ENCODE peak calls at places on chromosomes 11 and 22, in ten cellular contexts. One of them, this sample, is unnamed.

GRCh38 chr22:30969532-30970355 is 679 bp downstream of the TUG1 start:
- DNase-seq in MM.1S: peak
- DNase-seq in A549: peak
- DNase-seq in CD14-positive monocyte: peak
- DNase-seq in esophagus squamous epithelium: no peak
- DNase-seq in neural progenitor cell: no peak
- DNase-seq in right lobe of liver: no peak
- DNase-seq in upper lobe of right lung: no peak
- DNase-seq in mucosa of descending colon: peak
- DNase-seq in fibroblast of mammary gland: peak
- DNase-seq in this sample: no peak

GRCh38 chr22:45503816-45504702 is 1.4 kb downstream of the FBLN1 start:
- DNase-seq in neural progenitor cell: peak
- DNase-seq in mucosa of descending colon: no peak
- DNase-seq in upper lobe of right lung: no peak
- DNase-seq in right lobe of liver: no peak
- DNase-seq in A549: no peak
- DNase-seq in MM.1S: no peak
- DNase-seq in esophagus squamous epithelium: no peak
- DNase-seq in CD14-positive monocyte: no peak
- DNase-seq in fibroblast of mammary gland: peak
- DNase-seq in this sample: no peak

GRCh38 chr11:93663021-93663420 is 1.5 kb downstream of the CEP295 start:
- DNase-seq in esophagus squamous epithelium: no peak
- DNase-seq in A549: no peak
- DNase-seq in MM.1S: no peak
- DNase-seq in upper lobe of right lung: no peak
- DNase-seq in mucosa of descending colon: no peak
- DNase-seq in right lobe of liver: no peak
- DNase-seq in neural progenitor cell: peak
- DNase-seq in CD14-positive monocyte: no peak
- DNase-seq in fibroblast of mammary gland: no peak
- DNase-seq in this sample: no peak

GRCh38 chr11:72787262-72788104 is 6.4 kb downstream of the STARD10 start:
- DNase-seq in mucosa of descending colon: peak
- DNase-seq in CD14-positive monocyte: peak
- DNase-seq in A549: peak
- DNase-seq in upper lobe of right lung: no peak
- DNase-seq in MM.1S: no peak
- DNase-seq in right lobe of liver: peak
- DNase-seq in neural progenitor cell: peak
- DNase-seq in fibroblast of mammary gland: no peak
- DNase-seq in esophagus squamous epithelium: no peak
- DNase-seq in this sample: peak

GRCh38 chr11:60360621-60361020 is 17.7 kb upstream of the MS4A7 start:
- DNase-seq in right lobe of liver: no peak
- DNase-seq in mucosa of descending colon: no peak
- DNase-seq in fibroblast of mammary gland: no peak
- DNase-seq in MM.1S: no peak
- DNase-seq in upper lobe of right lung: no peak
- DNase-seq in CD14-positive monocyte: no peak
- DNase-seq in neural progenitor cell: no peak
- DNase-seq in esophagus squamous epithelium: no peak
- DNase-seq in A549: no peak
- DNase-seq in this sample: no peak

GRCh38 chr11:608751-609354 is 6.9 kb downstream of the IRF7 start:
- DNase-seq in CD14-positive monocyte: peak
- DNase-seq in A549: no peak
- DNase-seq in esophagus squamous epithelium: no peak
- DNase-seq in right lobe of liver: peak
- DNase-seq in mucosa of descending colon: no peak
- DNase-seq in MM.1S: no peak
- DNase-seq in upper lobe of right lung: peak
- DNase-seq in neural progenitor cell: no peak
- DNase-seq in fibroblast of mammary gland: no peak
- DNase-seq in this sample: no peak

GRCh38 chr22:40263191-40263590 is 83.1 kb upstream of the ADSL start:
- DNase-seq in mucosa of descending colon: no peak
- DNase-seq in MM.1S: no peak
- DNase-seq in neural progenitor cell: no peak
- DNase-seq in CD14-positive monocyte: no peak
- DNase-seq in A549: no peak
- DNase-seq in fibroblast of mammary gland: no peak
- DNase-seq in upper lobe of right lung: no peak
- DNase-seq in right lobe of liver: no peak
- DNase-seq in esophagus squamous epithelium: no peak
- DNase-seq in this sample: no peak

GRCh38 chr22:20014526-20015186 is 2.0 kb downstream of the ARVCF start:
- DNase-seq in CD14-positive monocyte: no peak
- DNase-seq in right lobe of liver: peak
- DNase-seq in neural progenitor cell: no peak
- DNase-seq in A549: no peak
- DNase-seq in MM.1S: no peak
- DNase-seq in esophagus squamous epithelium: no peak
- DNase-seq in mucosa of descending colon: peak
- DNase-seq in fibroblast of mammary gland: no peak
- DNase-seq in upper lobe of right lung: no peak
- DNase-seq in this sample: no peak

GRCh38 chr11:3169235-3169951 is 4.3 kb upstream of the OSBPL5 start:
- DNase-seq in fibroblast of mammary gland: peak
- DNase-seq in MM.1S: no peak
- DNase-seq in right lobe of liver: no peak
- DNase-seq in CD14-positive monocyte: no peak
- DNase-seq in A549: no peak
- DNase-seq in esophagus squamous epithelium: no peak
- DNase-seq in mucosa of descending colon: no peak
- DNase-seq in neural progenitor cell: peak
- DNase-seq in upper lobe of right lung: peak
- DNase-seq in this sample: no peak

GRCh38 chr11:5317301-5317700 is 6.8 kb downstream of the OR51B2 start:
- DNase-seq in mucosa of descending colon: no peak
- DNase-seq in fibroblast of mammary gland: no peak
- DNase-seq in esophagus squamous epithelium: no peak
- DNase-seq in neural progenitor cell: no peak
- DNase-seq in right lobe of liver: no peak
- DNase-seq in MM.1S: no peak
- DNase-seq in CD14-positive monocyte: no peak
- DNase-seq in A549: no peak
- DNase-seq in upper lobe of right lung: no peak
- DNase-seq in this sample: no peak

GRCh38 chr11:108224908-108225786 is 2.3 kb downstream of the ATM start:
- DNase-seq in upper lobe of right lung: no peak
- DNase-seq in mucosa of descending colon: no peak
- DNase-seq in MM.1S: no peak
- DNase-seq in neural progenitor cell: no peak
- DNase-seq in CD14-positive monocyte: no peak
- DNase-seq in fibroblast of mammary gland: no peak
- DNase-seq in esophagus squamous epithelium: no peak
- DNase-seq in right lobe of liver: no peak
- DNase-seq in A549: no peak
- DNase-seq in this sample: peak

GRCh38 chr11:80194625-80195024 is 753.8 kb upstream of the TENM4 start:
- DNase-seq in esophagus squamous epithelium: no peak
- DNase-seq in mucosa of descending colon: no peak
- DNase-seq in CD14-positive monocyte: no peak
- DNase-seq in MM.1S: no peak
- DNase-seq in right lobe of liver: no peak
- DNase-seq in A549: no peak
- DNase-seq in upper lobe of right lung: no peak
- DNase-seq in neural progenitor cell: no peak
- DNase-seq in fibroblast of mammary gland: no peak
- DNase-seq in this sample: no peak

GRCh38 chr22:50112151-50113118 is 22.6 kb downstream of the MOV10L1 start:
- DNase-seq in upper lobe of right lung: no peak
- DNase-seq in right lobe of liver: no peak
- DNase-seq in neural progenitor cell: no peak
- DNase-seq in mucosa of descending colon: no peak
- DNase-seq in CD14-positive monocyte: peak
- DNase-seq in MM.1S: no peak
- DNase-seq in esophagus squamous epithelium: no peak
- DNase-seq in A549: no peak
- DNase-seq in fibroblast of mammary gland: peak
- DNase-seq in this sample: no peak

GRCh38 chr11:114091791-114092397 is 32.4 kb downstream of the ZBTB16 start:
- DNase-seq in neural progenitor cell: peak
- DNase-seq in MM.1S: no peak
- DNase-seq in right lobe of liver: no peak
- DNase-seq in CD14-positive monocyte: no peak
- DNase-seq in A549: no peak
- DNase-seq in mucosa of descending colon: no peak
- DNase-seq in esophagus squamous epithelium: no peak
- DNase-seq in fibroblast of mammary gland: no peak
- DNase-seq in upper lobe of right lung: no peak
- DNase-seq in this sample: no peak

GRCh38 chr11:61697093-61697492 is 16.9 kb downstream of the DAGLA start:
- DNase-seq in A549: no peak
- DNase-seq in neural progenitor cell: no peak
- DNase-seq in esophagus squamous epithelium: no peak
- DNase-seq in CD14-positive monocyte: no peak
- DNase-seq in right lobe of liver: no peak
- DNase-seq in upper lobe of right lung: peak
- DNase-seq in mucosa of descending colon: no peak
- DNase-seq in fibroblast of mammary gland: no peak
- DNase-seq in MM.1S: no peak
- DNase-seq in this sample: no peak

GRCh38 chr11:61698173-61698965 is 18.2 kb downstream of the DAGLA start:
- DNase-seq in CD14-positive monocyte: no peak
- DNase-seq in fibroblast of mammary gland: no peak
- DNase-seq in A549: no peak
- DNase-seq in esophagus squamous epithelium: no peak
- DNase-seq in MM.1S: no peak
- DNase-seq in mucosa of descending colon: no peak
- DNase-seq in neural progenitor cell: no peak
- DNase-seq in right lobe of liver: no peak
- DNase-seq in upper lobe of right lung: no peak
- DNase-seq in this sample: no peak

GRCh38 chr11:61696602-61697001 is 16.4 kb downstream of the DAGLA start:
- DNase-seq in A549: no peak
- DNase-seq in mucosa of descending colon: no peak
- DNase-seq in MM.1S: no peak
- DNase-seq in upper lobe of right lung: no peak
- DNase-seq in neural progenitor cell: no peak
- DNase-seq in fibroblast of mammary gland: no peak
- DNase-seq in right lobe of liver: no peak
- DNase-seq in CD14-positive monocyte: no peak
- DNase-seq in esophagus squamous epithelium: no peak
- DNase-seq in this sample: no peak

GRCh38 chr11:61695917-61696316 is 15.7 kb downstream of the DAGLA start:
- DNase-seq in mucosa of descending colon: peak
- DNase-seq in upper lobe of right lung: peak
- DNase-seq in A549: peak
- DNase-seq in CD14-positive monocyte: peak
- DNase-seq in MM.1S: no peak
- DNase-seq in esophagus squamous epithelium: no peak
- DNase-seq in right lobe of liver: peak
- DNase-seq in neural progenitor cell: no peak
- DNase-seq in fibroblast of mammary gland: peak
- DNase-seq in this sample: peak

GRCh38 chr11:61697764-61698163 is 17.6 kb downstream of the DAGLA start:
- DNase-seq in CD14-positive monocyte: no peak
- DNase-seq in fibroblast of mammary gland: no peak
- DNase-seq in MM.1S: no peak
- DNase-seq in upper lobe of right lung: no peak
- DNase-seq in right lobe of liver: no peak
- DNase-seq in neural progenitor cell: no peak
- DNase-seq in A549: no peak
- DNase-seq in esophagus squamous epithelium: no peak
- DNase-seq in mucosa of descending colon: no peak
- DNase-seq in this sample: no peak
- TF ChIP-seq CTCF in CD14-positive monocyte: no peak
- TF ChIP-seq CTCF in fibroblast of mammary gland: no peak
- TF ChIP-seq CTCF in MM.1S: no peak
- TF ChIP-seq CTCF in upper lobe of right lung: no peak
- TF ChIP-seq CTCF in right lobe of liver: no peak
- TF ChIP-seq CTCF in neural progenitor cell: no peak
- TF ChIP-seq CTCF in A549: no peak
- TF ChIP-seq CTCF in esophagus squamous epithelium: no peak
- TF ChIP-seq CTCF in mucosa of descending colon: no peak
- TF ChIP-seq CTCF in this sample: no peak

DNA sequence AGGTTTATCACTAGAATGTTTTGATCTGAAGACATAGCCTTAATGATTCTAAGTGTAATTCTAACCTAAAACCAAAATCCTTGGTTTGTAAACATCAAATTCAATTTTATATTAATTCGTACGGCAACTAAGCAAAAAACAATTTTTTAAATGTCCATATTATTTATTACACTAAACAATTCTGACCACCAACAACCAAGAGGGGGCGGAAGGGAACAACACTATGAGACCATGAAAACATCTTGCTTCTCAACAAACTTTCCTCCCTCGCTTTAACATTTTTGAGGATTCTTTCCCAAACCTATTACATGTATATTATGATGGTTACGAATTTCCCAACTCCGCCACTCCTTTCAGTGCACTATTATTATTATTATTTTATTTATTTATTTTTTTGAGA is 6.5 kb upstream of the UCP2 start:
- DNase-seq in fibroblast of mammary gland: no peak
- DNase-seq in mucosa of descending colon: peak
- DNase-seq in upper lobe of right lung: no peak
- DNase-seq in A549: no peak
- DNase-seq in esophagus squamous epithelium: no peak
- DNase-seq in neural progenitor cell: no peak
- DNase-seq in CD14-positive monocyte: peak
- DNase-seq in MM.1S: no peak
- DNase-seq in right lobe of liver: no peak
- DNase-seq in this sample: no peak
- TF ChIP-seq CTCF in fibroblast of mammary gland: no peak
- TF ChIP-seq CTCF in mucosa of descending colon: no peak
- TF ChIP-seq CTCF in upper lobe of right lung: no peak
- TF ChIP-seq CTCF in A549: no peak
- TF ChIP-seq CTCF in esophagus squamous epithelium: no peak
- TF ChIP-seq CTCF in neural progenitor cell: no peak
- TF ChIP-seq CTCF in CD14-positive monocyte: peak
- TF ChIP-seq CTCF in MM.1S: no peak
- TF ChIP-seq CTCF in right lobe of liver: no peak
- TF ChIP-seq CTCF in this sample: no peak

GRCh38 chr11:57638811-57639320 is 10.8 kb downstream of the YPEL4 start:
- DNase-seq in mucosa of descending colon: no peak
- DNase-seq in CD14-positive monocyte: no peak
- DNase-seq in MM.1S: no peak
- DNase-seq in right lobe of liver: no peak
- DNase-seq in fibroblast of mammary gland: peak
- DNase-seq in A549: no peak
- DNase-seq in esophagus squamous epithelium: no peak
- DNase-seq in upper lobe of right lung: peak
- DNase-seq in neural progenitor cell: peak
- DNase-seq in this sample: no peak
- TF ChIP-seq CTCF in mucosa of descending colon: no peak
- TF ChIP-seq CTCF in CD14-positive monocyte: no peak
- TF ChIP-seq CTCF in MM.1S: no peak
- TF ChIP-seq CTCF in right lobe of liver: no peak
- TF ChIP-seq CTCF in fibroblast of mammary gland: no peak
- TF ChIP-seq CTCF in A549: no peak
- TF ChIP-seq CTCF in esophagus squamous epithelium: no peak
- TF ChIP-seq CTCF in upper lobe of right lung: no peak
- TF ChIP-seq CTCF in neural progenitor cell: no peak
- TF ChIP-seq CTCF in this sample: no peak

DNA sequence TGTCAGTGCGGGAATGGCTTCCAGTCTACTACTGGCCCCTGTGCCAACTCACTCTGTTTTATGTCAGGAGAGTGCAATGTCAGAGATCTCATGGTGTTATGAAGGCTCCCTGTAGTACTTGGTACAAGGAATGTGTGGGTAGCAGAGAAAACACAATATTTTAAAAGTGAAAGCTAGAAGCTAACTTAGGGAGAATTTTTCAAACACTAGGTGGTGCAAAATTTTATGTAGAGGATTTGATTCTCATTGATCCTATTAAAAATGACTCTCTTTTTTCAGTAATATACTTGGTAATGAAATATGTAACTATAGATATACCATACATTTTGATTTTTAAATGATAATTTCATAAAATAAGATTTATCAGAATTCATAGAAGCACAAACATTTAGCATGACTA is 134.7 kb downstream of the JRKL start:
- DNase-seq in mucosa of descending colon: no peak
- DNase-seq in right lobe of liver: no peak
- DNase-seq in esophagus squamous epithelium: no peak
- DNase-seq in fibroblast of mammary gland: no peak
- DNase-seq in upper lobe of right lung: no peak
- DNase-seq in MM.1S: no peak
- DNase-seq in CD14-positive monocyte: no peak
- DNase-seq in neural progenitor cell: no peak
- DNase-seq in A549: no peak
- DNase-seq in this sample: no peak
- TF ChIP-seq CTCF in mucosa of descending colon: no peak
- TF ChIP-seq CTCF in right lobe of liver: peak
- TF ChIP-seq CTCF in esophagus squamous epithelium: no peak
- TF ChIP-seq CTCF in fibroblast of mammary gland: no peak
- TF ChIP-seq CTCF in upper lobe of right lung: no peak
- TF ChIP-seq CTCF in MM.1S: peak
- TF ChIP-seq CTCF in CD14-positive monocyte: no peak
- TF ChIP-seq CTCF in neural progenitor cell: no peak
- TF ChIP-seq CTCF in A549: no peak
- TF ChIP-seq CTCF in this sample: no peak